ENCODE peak calls at places on chromosomes 2 and 18, in four cellular contexts. H is osteocyte; X is CD4-positive, alpha-beta T cell; I is NCI-H446 treated with DMSO at 0.1 percent for 48 hours. K is an unnamed sample.

GRCh38 chr2:240195316-240195861 is 54.9 kb upstream of the OTOS start:
- DNase-seq in H (no peak), X (no peak), I (no peak), K (peak)

GRCh38 chr18:50410894-50411293 is 36.0 kb downstream of the SKA1 start:
- DNase-seq in I (no peak), X (no peak), H (no peak), K (no peak)

GRCh38 chr18:79818036-79818435 is 20.3 kb downstream of the KCNG2 start:
- DNase-seq in X (no peak), H (peak), I (no peak), K (peak)

GRCh38 chr2:233400341-233400740 is 46.0 kb downstream of the DGKD start:
- DNase-seq in X (no peak), H (no peak), I (no peak), K (peak)

GRCh38 chr18:3265564-3266033 is 3.7 kb downstream of the MYL12B start:
- DNase-seq in H (no peak), X (no peak), I (no peak), K (no peak)

GRCh38 chr2:150517951-150518680 is 30.6 kb upstream of the RND3 start:
- DNase-seq in I (no peak), H (no peak), X (no peak), K (no peak)

GRCh38 chr2:169709970-169710369 is 15.7 kb downstream of the PHOSPHO2 start:
- DNase-seq in X (no peak), I (no peak), H (no peak), K (no peak)

GRCh38 chr2:83055338-83056010 is 1403.6 kb downstream of the SUCLG1 start:
- DNase-seq in H (no peak), I (no peak), X (no peak), K (no peak)

GRCh38 chr2:55061534-55062344 is 11.5 kb upstream of the RTN4 start:
- DNase-seq in X (no peak), I (no peak), H (no peak), K (no peak)

GRCh38 chr2:9467687-9468086 is 6.7 kb upstream of the IAH1 start:
- DNase-seq in H (no peak), X (no peak), I (no peak), K (no peak)

GRCh38 chr2:218470454-218470853 is 51.5 kb downstream of the VIL1 start:
- DNase-seq in I (no peak), H (no peak), X (no peak), K (no peak)

GRCh38 chr2:28336264-28336992 is 56.2 kb upstream of the FOSL2 start:
- DNase-seq in H (no peak), I (no peak), X (no peak), K (peak)

GRCh38 chr18:79611040-79611681 is 68.4 kb upstream of the CTDP1 start:
- DNase-seq in X (no peak), I (no peak), H (no peak), K (peak)

GRCh38 chr2:240935101-240935876 is 29.2 kb downstream of the CROCC2 start:
- DNase-seq in H (peak), X (no peak), I (no peak), K (peak)

GRCh38 chr2:180907731-180908130 is 72.7 kb upstream of the UBE2E3 start:
- DNase-seq in I (no peak), X (no peak), H (no peak), K (no peak)

GRCh38 chr2:156481295-156481694 is 45.1 kb downstream of the GPD2 start:
- DNase-seq in I (no peak), H (no peak), X (no peak), K (no peak)

GRCh38 chr2:219327719-219328118 is 4.8 kb downstream of the RESP18 start:
- DNase-seq in H (no peak), I (no peak), X (no peak), K (peak)

GRCh38 chr2:235478609-235479008 is 15.2 kb upstream of the AGAP1 start:
- DNase-seq in H (no peak), I (no peak), X (no peak), K (no peak)

GRCh38 chr2:231522418-231523180 is 7.6 kb downstream of the NMUR1 start:
- DNase-seq in X (no peak), H (no peak), I (no peak), K (peak)

GRCh38 chr2:102010767-102011351 is 19.1 kb downstream of the IL1R2 start:
- DNase-seq in H (no peak), I (no peak), X (no peak), K (no peak)

GRCh38 chr2:189208254-189208653 is 28.7 kb upstream of the COL5A2 start:
- DNase-seq in X (no peak), I (no peak), H (no peak), K (no peak)

GRCh38 chr2:230713331-230714121 is 884 bp downstream of the CAB39 start:
- DNase-seq in X (peak), H (no peak), I (no peak), K (no peak)

GRCh38 chr2:222776792-222777191 is 84.0 kb upstream of the ACSL3 start:
- DNase-seq in I (no peak), X (no peak), H (no peak), K (no peak)

GRCh38 chr2:69509011-69509749 is 71.9 kb upstream of the NFU1 start:
- DNase-seq in X (no peak), H (no peak), I (no peak), K (no peak)

GRCh38 chr2:152222975-152223638 is 47.5 kb upstream of the STAM2 start:
- DNase-seq in H (no peak), X (no peak), I (peak), K (no peak)

GRCh38 chr2:71331581-71332412 is at the start of gene ZNF638:
- DNase-seq in X (peak), H (peak), I (peak), K (peak)

GRCh38 chr2:237358721-237359595 is 55.0 kb downstream of the COL6A3 start:
- DNase-seq in I (no peak), X (no peak), H (no peak), K (no peak)

GRCh38 chr2:158403237-158403636 is 53.3 kb downstream of the CCDC148 start:
- DNase-seq in X (no peak), I (no peak), H (no peak), K (no peak)

GRCh38 chr2:60003076-60003475 is 550.4 kb downstream of the BCL11A start:
- DNase-seq in I (no peak), X (no peak), H (no peak), K (no peak)

GRCh38 chr2:230885467-230886130 is 20.9 kb downstream of the ITM2C start:
- DNase-seq in I (peak), X (no peak), H (no peak), K (no peak)

GRCh38 chr2:46144133-46144800 is 152.9 kb upstream of the EPAS1 start:
- DNase-seq in I (no peak), X (no peak), H (no peak), K (no peak)

GRCh38 chr18:61535401-61535800 is 202.2 kb downstream of the CDH20 start:
- DNase-seq in I (no peak), X (no peak), H (no peak), K (no peak)

GRCh38 chr2:222861411-222862067 is 703 bp downstream of the ACSL3 start:
- DNase-seq in X (peak), H (no peak), I (no peak), K (peak)

GRCh38 chr18:2855560-2856350 is 8.9 kb downstream of the EMILIN2 start:
- DNase-seq in H (peak), X (no peak), I (no peak), K (no peak)

GRCh38 chr2:37287966-37288365 is 36.7 kb downstream of the PRKD3 start:
- DNase-seq in X (no peak), H (no peak), I (no peak), K (no peak)

GRCh38 chr2:15718103-15718943 is 126.7 kb downstream of the DDX1 start:
- DNase-seq in H (no peak), X (no peak), I (no peak), K (no peak)

GRCh38 chr2:30165617-30166016 is 18.8 kb downstream of the YPEL5 start:
- DNase-seq in I (no peak), X (no peak), H (no peak), K (no peak)